ENCODE peak calls at places on chromosomes 7 and 10, in four cellular contexts. R is IMR-90, A is H9, O is H1. V is an unnamed sample.

GRCh38 chr10:72292223-72292691 is 18.5 kb downstream of the DDIT4 start:
- DNase-seq in R (no peak), A (no peak), O (no peak), V (no peak)

GRCh38 chr10:100876575-100877158 is 36.1 kb upstream of the SLF2 start:
- DNase-seq in R (no peak), A (no peak), O (no peak), V (no peak)

GRCh38 chr7:46257766-46258448 is 336.8 kb upstream of the IGFBP3 start:
- DNase-seq in R (peak), O (no peak), A (no peak), V (no peak)

GRCh38 chr10:32960022-32960421 is 2.0 kb upstream of the ITGB1 start:
- DNase-seq in O (no peak), R (no peak), A (no peak), V (no peak)

GRCh38 chr10:93437000-93437945 is 44.9 kb downstream of the MYOF start:
- DNase-seq in O (peak), A (peak), R (peak), V (peak)

GRCh38 chr10:78923644-78924318 is 145.0 kb upstream of the ZMIZ1 start:
- DNase-seq in A (no peak), R (no peak), O (no peak), V (no peak)

GRCh38 chr10:67934331-67934730 is 49.9 kb downstream of the SIRT1 start:
- DNase-seq in O (no peak), A (no peak), R (no peak), V (no peak)

GRCh38 chr10:110373857-110374654 is 69.3 kb upstream of the SMNDC1 start:
- DNase-seq in A (no peak), R (no peak), O (no peak), V (no peak)

GRCh38 chr7:73442903-73443542 is 9.4 kb downstream of the FZD9 start:
- DNase-seq in A (no peak), R (no peak), O (no peak), V (peak)

GRCh38 chr7:128876586-128876977 is 13.9 kb downstream of the ATP6V1F start:
- DNase-seq in R (no peak), A (no peak), O (no peak), V (no peak)

GRCh38 chr7:154792436-154793055 is 210.4 kb downstream of the PAXIP1 start:
- DNase-seq in O (no peak), A (no peak), R (no peak), V (no peak)

GRCh38 chr10:22931948-22932347 is 4.1 kb downstream of the ARMC3 start:
- DNase-seq in A (no peak), O (no peak), R (peak), V (no peak)

GRCh38 chr10:109668137-109668536 is 255.2 kb downstream of the XPNPEP1 start:
- DNase-seq in A (no peak), R (no peak), O (no peak), V (no peak)

GRCh38 chr7:68964060-68964459 is 634.2 kb upstream of the AUTS2 start:
- DNase-seq in O (no peak), R (no peak), A (no peak), V (no peak)

GRCh38 chr7:50751136-50751535 is 31.6 kb downstream of the GRB10 start:
- DNase-seq in R (no peak), A (no peak), O (no peak), V (no peak)

GRCh38 chr7:7792089-7792488 is 73.7 kb upstream of the RPA3 start:
- DNase-seq in O (no peak), R (no peak), A (no peak), V (no peak)

GRCh38 chr7:131747625-131748024 is 191.2 kb upstream of the PODXL start:
- DNase-seq in R (no peak), O (no peak), A (peak), V (peak)

GRCh38 chr10:82643076-82643475 is 768.1 kb downstream of the NRG3 start:
- DNase-seq in A (no peak), R (no peak), O (no peak), V (no peak)

GRCh38 chr7:74083117-74083876 is at the start of gene LIMK1:
- DNase-seq in O (peak), A (peak), R (peak), V (peak)

GRCh38 chr7:53326634-53327033 is 291.2 kb downstream of the POM121L12 start:
- DNase-seq in R (no peak), O (no peak), A (peak), V (peak)

GRCh38 chr7:136114966-136115762 is 138.0 kb upstream of the MTPN start:
- DNase-seq in R (peak), O (peak), A (peak), V (peak)

GRCh38 chr10:81733547-81733946 is 141.4 kb upstream of the NRG3 start:
- DNase-seq in R (no peak), A (no peak), O (no peak), V (no peak)

GRCh38 chr7:19522486-19522885 is 186.4 kb downstream of the POLR1F start:
- DNase-seq in R (peak), A (no peak), O (no peak), V (no peak)

GRCh38 chr7:37311282-37311868 is 137.3 kb downstream of the ELMO1 start:
- DNase-seq in R (peak), O (no peak), A (no peak), V (no peak)

GRCh38 chr10:133133471-133134231 is 26.4 kb upstream of the KNDC1 start:
- DNase-seq in R (no peak), A (no peak), O (no peak), V (no peak)

GRCh38 chr10:18607503-18607902 is 43.9 kb downstream of the NSUN6 start:
- DNase-seq in O (no peak), A (no peak), R (peak), V (peak)

GRCh38 chr7:120337308-120337907 is 64.4 kb downstream of the KCND2 start:
- DNase-seq in O (no peak), A (no peak), R (peak), V (peak)

GRCh38 chr10:53209941-53210611 is 437.5 kb upstream of the MBL2 start:
- DNase-seq in O (no peak), A (peak), R (peak), V (peak)

GRCh38 chr10:101816913-101817541 is 1.2 kb downstream of the OGA start:
- DNase-seq in R (no peak), O (peak), A (no peak), V (no peak)

GRCh38 chr7:94949532-94949931 is 42.1 kb downstream of the PPP1R9A start:
- DNase-seq in O (no peak), A (no peak), R (no peak), V (peak)

GRCh38 chr10:5961405-5962100 is 15.8 kb downstream of the IL15RA start:
- DNase-seq in A (peak), O (no peak), R (no peak), V (no peak)

DNA sequence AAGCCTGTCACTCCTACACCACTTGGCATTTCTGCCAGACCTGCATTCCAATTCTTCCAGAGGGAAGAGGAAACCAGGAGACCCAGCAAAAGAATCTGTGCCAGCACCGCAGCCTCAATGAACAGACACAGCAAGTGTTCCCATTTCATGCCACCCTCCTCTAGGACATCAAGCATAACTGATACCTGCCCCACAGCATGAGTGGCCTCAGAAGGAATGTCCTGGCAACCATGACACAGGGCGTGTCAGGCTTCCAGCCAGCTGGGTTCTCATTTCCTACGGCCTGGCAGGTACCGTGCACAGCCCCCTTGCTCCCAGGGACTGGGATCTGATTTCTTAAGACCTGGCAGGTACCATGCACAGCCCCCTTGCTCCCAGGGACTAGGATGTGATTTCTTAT is 7.8 kb downstream of the MAD1L1 start:
- DNase-seq in R (no peak), A (no peak), O (no peak), V (no peak)
- H4K5ac ChIP-seq in R (no peak), A (no peak), O (no peak), V (no peak)

GRCh38 chr10:122112625-122113160 is 123.7 kb downstream of the TACC2 start:
- DNase-seq in A (peak), O (peak), R (peak), V (peak)

GRCh38 chr10:122115874-122116273 is 126.9 kb downstream of the TACC2 start:
- DNase-seq in O (no peak), R (no peak), A (no peak), V (no peak)

GRCh38 chr10:122112021-122112616 is 123.2 kb downstream of the TACC2 start:
- DNase-seq in O (no peak), A (no peak), R (peak), V (no peak)

GRCh38 chr10:122114156-122114747 is 125.3 kb downstream of the TACC2 start:
- DNase-seq in A (no peak), O (no peak), R (peak), V (no peak)

GRCh38 chr10:122113161-122113944 is 124.4 kb downstream of the TACC2 start:
- DNase-seq in A (peak), R (peak), O (peak), V (peak)
- H4K5ac ChIP-seq in A (no peak), R (peak), O (no peak), V (no peak)

GRCh38 chr7:149751058-149751775 is 22.2 kb downstream of the ZNF467 start:
- DNase-seq in A (no peak), R (no peak), O (peak), V (no peak)
- H4K5ac ChIP-seq in A (no peak), R (no peak), O (no peak), V (no peak)

DNA sequence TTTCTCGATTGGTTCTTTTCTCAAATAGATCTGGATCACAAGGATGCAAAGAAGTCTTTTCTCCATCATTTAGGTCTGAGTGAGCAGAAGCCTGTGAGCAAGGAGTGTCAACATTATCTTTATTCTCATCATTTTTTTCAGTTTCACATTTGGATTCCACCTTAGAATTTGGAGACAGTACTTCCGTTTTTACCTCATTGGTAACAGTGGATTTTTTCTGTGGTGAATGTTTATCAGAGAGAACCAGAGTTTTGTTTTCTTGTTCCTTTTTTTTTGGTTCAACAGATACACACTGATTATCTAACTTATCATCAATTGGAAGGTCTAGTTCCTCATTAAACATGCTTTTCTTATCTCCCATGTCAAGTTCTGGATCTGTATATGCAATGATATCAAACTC is 151.3 kb downstream of the GALNT11 start:
- DNase-seq in A (no peak), R (no peak), O (no peak), V (no peak)
- H4K5ac ChIP-seq in A (no peak), R (no peak), O (no peak), V (no peak)

GRCh38 chr7:71612892-71613291 is 480.9 kb downstream of the GALNT17 start:
- DNase-seq in A (no peak), O (no peak), R (no peak), V (peak)

GRCh38 chr7:71618281-71618680 is 486.3 kb downstream of the GALNT17 start:
- DNase-seq in A (no peak), O (no peak), R (no peak), V (no peak)

GRCh38 chr7:71613316-71613715 is 481.4 kb downstream of the GALNT17 start:
- DNase-seq in O (no peak), R (no peak), A (no peak), V (peak)

GRCh38 chr7:71615017-71615416 is 483.1 kb downstream of the GALNT17 start:
- DNase-seq in A (no peak), R (no peak), O (no peak), V (no peak)

GRCh38 chr7:71616217-71616616 is 484.3 kb downstream of the GALNT17 start:
- DNase-seq in R (no peak), A (no peak), O (no peak), V (no peak)
- H4K5ac ChIP-seq in R (no peak), A (no peak), O (no peak), V (no peak)

DNA sequence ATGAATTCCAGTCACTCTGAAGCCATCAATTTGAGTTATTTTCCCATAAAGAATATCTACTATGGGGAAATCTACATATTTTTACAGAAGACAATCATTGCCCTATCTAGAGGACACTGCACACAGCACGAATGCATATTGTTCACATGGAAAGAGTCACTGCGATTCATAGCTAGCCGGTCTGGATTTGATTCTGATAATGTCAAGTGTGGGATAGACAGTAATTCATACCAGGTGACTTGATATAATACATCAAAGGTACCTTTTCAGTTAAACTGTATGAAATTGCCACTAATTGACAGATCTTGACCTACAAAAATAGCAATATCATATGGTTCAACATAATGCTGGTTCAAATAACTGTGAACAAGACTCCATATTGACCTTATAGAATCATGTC is 255.7 kb downstream of the THSD7A start:
- DNase-seq in O (no peak), R (no peak), A (no peak), V (no peak)
- H4K5ac ChIP-seq in O (no peak), R (no peak), A (no peak), V (no peak)

GRCh38 chr10:60031664-60032063 is 125.3 kb upstream of the CCDC6 start:
- DNase-seq in R (no peak), A (no peak), O (no peak), V (peak)
- H4K5ac ChIP-seq in R (no peak), A (no peak), O (no peak), V (no peak)

GRCh38 chr10:84205049-84205852 is 10.9 kb downstream of the CDHR1 start:
- DNase-seq in O (peak), A (peak), R (peak), V (peak)

GRCh38 chr10:84205853-84206513 is 11.6 kb downstream of the CDHR1 start:
- DNase-seq in R (no peak), O (no peak), A (no peak), V (no peak)

GRCh38 chr10:84211566-84211965 is 13.8 kb downstream of the LRIT2 start:
- DNase-seq in O (no peak), R (no peak), A (no peak), V (no peak)

GRCh38 chr10:84204610-84205009 is 10.3 kb downstream of the CDHR1 start:
- DNase-seq in R (no peak), A (no peak), O (no peak), V (no peak)

DNA sequence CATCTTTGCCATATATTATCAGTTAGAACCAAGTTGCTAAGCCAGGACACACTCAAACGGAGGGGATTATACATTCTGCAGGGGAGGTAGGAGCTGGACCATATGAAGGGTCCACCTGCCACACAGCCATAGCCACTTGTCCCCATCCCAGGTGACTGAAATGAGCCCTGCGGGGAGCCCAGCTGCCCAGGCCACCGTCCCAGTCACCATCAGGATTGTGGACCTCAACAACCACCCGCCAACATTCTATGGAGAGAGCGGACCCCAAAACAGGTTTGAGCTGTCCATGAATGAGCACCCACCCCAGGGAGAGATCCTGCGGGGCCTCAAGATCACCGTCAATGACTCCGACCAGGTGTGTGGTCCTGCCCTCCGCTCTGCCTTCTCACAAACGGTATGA is 13.7 kb downstream of the CDHR1 start:
- DNase-seq in R (no peak), A (no peak), O (no peak), V (no peak)
- H4K5ac ChIP-seq in R (no peak), A (no peak), O (no peak), V (no peak)

GRCh38 chr7:88127637-88128290 is 92.1 kb downstream of the SRI start:
- DNase-seq in R (no peak), A (no peak), O (no peak), V (no peak)
- H4K5ac ChIP-seq in R (no peak), A (no peak), O (no peak), V (no peak)

V was measured in mesendoderm.